ENCODE peak calls at places on chromosomes 6 and 20, in ten cellular contexts. A, E, M, C, D, N, Y, U, P and B are unnamed samples.

GRCh38 chr20:11447371-11448100 is 470.2 kb upstream of the BTBD3 start:
- DNase-seq in A (no peak), E (peak; percentile 34), M (no peak), C (no peak), D (no peak), N (no peak), Y (peak; percentile 51), U (no peak), P (no peak), B (no peak)

GRCh38 chr6:148770408-148771211 is 23.8 kb downstream of the UST start:
- DNase-seq in A (no peak), E (no peak), M (no peak), C (no peak), D (no peak), N (no peak), Y (peak; percentile 19), U (no peak), P (no peak), B (no peak)

GRCh38 chr6:36677059-36677749 is 1.3 kb upstream of the CDKN1A start:
- DNase-seq in A (no peak), E (no peak), M (no peak), C (no peak), D (no peak), N (no peak), Y (peak; percentile 58), U (no peak), P (no peak), B (no peak)

GRCh38 chr6:28291573-28291972 is 10.2 kb downstream of the PGBD1 start:
- DNase-seq in A (no peak), E (no peak), M (no peak), C (no peak), D (no peak), N (no peak), Y (no peak), U (no peak), P (no peak), B (no peak)

GRCh38 chr6:17417817-17418216 is 24.4 kb downstream of the CAP2 start:
- DNase-seq in A (peak; percentile 83), E (peak; percentile 37), M (no peak), C (no peak), D (peak; percentile 54), N (peak; percentile 61), Y (no peak), U (no peak), P (peak; percentile 86), B (no peak)

GRCh38 chr6:169246445-169246844 is 7.2 kb downstream of the THBS2 start:
- DNase-seq in A (no peak), E (no peak), M (no peak), C (no peak), D (no peak), N (no peak), Y (no peak), U (no peak), P (no peak), B (no peak)

GRCh38 chr20:34345426-34345757 is 17.7 kb upstream of the ITCH start:
- DNase-seq in A (no peak), E (no peak), M (no peak), C (no peak), D (no peak), N (no peak), Y (no peak), U (no peak), P (no peak), B (no peak)

GRCh38 chr6:104884867-104885517 is 25.3 kb upstream of the HACE1 start:
- DNase-seq in A (no peak), E (no peak), M (no peak), C (no peak), D (no peak), N (no peak), Y (no peak), U (no peak), P (no peak), B (no peak)

GRCh38 chr6:69732640-69733039 is 64.2 kb downstream of the LMBRD1 start:
- DNase-seq in A (no peak), E (no peak), M (no peak), C (no peak), D (no peak), N (no peak), Y (peak; percentile 21), U (no peak), P (no peak), B (no peak)

GRCh38 chr20:48238781-48239180 is 453.5 kb upstream of the SULF2 start:
- DNase-seq in A (no peak), E (no peak), M (no peak), C (no peak), D (no peak), N (no peak), Y (no peak), U (no peak), P (no peak), B (no peak)

GRCh38 chr6:101558712-101559111 is 165.2 kb downstream of the GRIK2 start:
- DNase-seq in A (no peak), E (no peak), M (no peak), C (no peak), D (no peak), N (no peak), Y (no peak), U (no peak), P (no peak), B (no peak)

GRCh38 chr6:16707101-16707783 is 54.0 kb downstream of the ATXN1 start:
- DNase-seq in A (no peak), E (no peak), M (no peak), C (no peak), D (no peak), N (no peak), Y (no peak), U (no peak), P (no peak), B (no peak)

GRCh38 chr20:53921443-53921973 is 148.9 kb downstream of the BCAS1 start:
- DNase-seq in A (no peak), E (no peak), M (no peak), C (no peak), D (no peak), N (no peak), Y (peak; percentile 68), U (no peak), P (no peak), B (no peak)

GRCh38 chr6:137303436-137303835 is 84.3 kb upstream of the IFNGR1 start:
- DNase-seq in A (no peak), E (no peak), M (no peak), C (no peak), D (no peak), N (no peak), Y (no peak), U (no peak), P (no peak), B (no peak)

GRCh38 chr6:169215201-169215661 is 38.4 kb downstream of the THBS2 start:
- DNase-seq in A (no peak), E (no peak), M (no peak), C (no peak), D (no peak), N (no peak), Y (no peak), U (no peak), P (no peak), B (no peak)

GRCh38 chr6:159808647-159809046 is 8.6 kb downstream of the PNLDC1 start:
- DNase-seq in A (no peak), E (no peak), M (no peak), C (peak; percentile 34), D (no peak), N (no peak), Y (no peak), U (no peak), P (no peak), B (no peak)

GRCh38 chr20:17808357-17808756 is 108.6 kb downstream of the BANF2 start:
- DNase-seq in A (no peak), E (no peak), M (no peak), C (no peak), D (peak; percentile 27), N (no peak), Y (no peak), U (no peak), P (no peak), B (no peak)

GRCh38 chr20:43915209-43916072 is 789 bp downstream of the TOX2 start:
- DNase-seq in A (no peak), E (no peak), M (no peak), C (no peak), D (no peak), N (no peak), Y (no peak), U (peak; percentile 48), P (no peak), B (peak; percentile 46)

GRCh38 chr6:2081155-2082138 is 164.0 kb downstream of the GMDS start:
- DNase-seq in A (no peak), E (no peak), M (no peak), C (no peak), D (no peak), N (no peak), Y (no peak), U (no peak), P (no peak), B (peak; percentile 66)

GRCh38 chr6:166019214-166019613 is 148.4 kb downstream of the TBXT start:
- DNase-seq in A (no peak), E (no peak), M (no peak), C (no peak), D (no peak), N (no peak), Y (no peak), U (no peak), P (no peak), B (no peak)

GRCh38 chr20:22701679-22702308 is 117.4 kb upstream of the FOXA2 start:
- DNase-seq in A (no peak), E (no peak), M (no peak), C (no peak), D (no peak), N (no peak), Y (no peak), U (no peak), P (no peak), B (no peak)

GRCh38 chr6:53639520-53639919 is 26.0 kb downstream of the KLHL31 start:
- DNase-seq in A (no peak), E (no peak), M (no peak), C (no peak), D (no peak), N (no peak), Y (no peak), U (no peak), P (no peak), B (no peak)

GRCh38 chr6:44627091-44627878 is 239.8 kb downstream of the CDC5L start:
- DNase-seq in A (no peak), E (no peak), M (no peak), C (no peak), D (no peak), N (no peak), Y (no peak), U (no peak), P (no peak), B (no peak)

GRCh38 chr6:117266948-117267347 is 1.6 kb downstream of the VGLL2 start:
- DNase-seq in A (no peak), E (no peak), M (no peak), C (no peak), D (no peak), N (no peak), Y (no peak), U (no peak), P (no peak), B (no peak)

GRCh38 chr6:31826793-31827285 is 699 bp upstream of the HSPA1B start:
- DNase-seq in A (peak; percentile 79), E (peak; percentile 83), M (no peak), C (peak; percentile 67), D (peak; percentile 53), N (peak; percentile 76), Y (peak; percentile 97), U (peak; percentile 36), P (peak; percentile 84), B (no peak)

GRCh38 chr6:47042238-47042843 is at the start of gene ADGRF1:
- DNase-seq in A (no peak), E (no peak), M (no peak), C (no peak), D (no peak), N (no peak), Y (peak; percentile 37), U (no peak), P (no peak), B (no peak)

GRCh38 chr6:170090561-170090960 is 200.3 kb downstream of the DLL1 start:
- DNase-seq in A (no peak), E (no peak), M (no peak), C (no peak), D (no peak), N (no peak), Y (no peak), U (no peak), P (no peak), B (peak; percentile 6)

GRCh38 chr6:140082867-140083297 is 708.4 kb upstream of the CITED2 start:
- DNase-seq in A (no peak), E (peak; percentile 75), M (no peak), C (no peak), D (no peak), N (no peak), Y (no peak), U (no peak), P (no peak), B (no peak)